ENCODE peak calls at places on chromosomes 1 and 21, in four cellular contexts. L, G, M and T are unnamed samples. For H3K4me1, the result is how much of the 10 kb centered on the place peaks cover.

GRCh38 chr1:202306535-202307345 is 35.0 kb downstream of the UBE2T start:
- DNase-seq in L (no peak), M (no peak), G (no peak), T (no peak)

GRCh38 chr1:31583995-31584868 is 7.9 kb downstream of the TINAGL1 start:
- DNase-seq in L (no peak), G (peak), M (peak), T (no peak)

GRCh38 chr1:198316681-198317080 is 159.9 kb downstream of the NEK7 start:
- DNase-seq in G (no peak), L (no peak), M (no peak), T (no peak)

GRCh38 chr21:29075706-29076447 is 2.4 kb upstream of the CCT8 start:
- DNase-seq in G (no peak), L (no peak), M (no peak), T (peak)

GRCh38 chr1:224626042-224626441 is 9.9 kb downstream of the CNIH3 start:
- DNase-seq in G (no peak), L (no peak), M (no peak), T (no peak)

GRCh38 chr1:221983444-221983843 is 241.6 kb upstream of the DUSP10 start:
- DNase-seq in L (no peak), G (no peak), M (no peak), T (no peak)

GRCh38 chr1:66395202-66396061 is 138.5 kb upstream of the SGIP1 start:
- DNase-seq in M (no peak), G (no peak), L (no peak), T (no peak)

GRCh38 chr1:162213281-162213909 is 143.9 kb downstream of the NOS1AP start:
- DNase-seq in G (peak), M (no peak), L (no peak), T (peak)

GRCh38 chr1:39354572-39354971 is 136.9 kb upstream of the BMP8A start:
- DNase-seq in M (no peak), L (no peak), G (no peak), T (no peak)
- TF ChIP-seq CTCF in M (no peak), L (no peak), G (no peak), T (peak)

DNA sequence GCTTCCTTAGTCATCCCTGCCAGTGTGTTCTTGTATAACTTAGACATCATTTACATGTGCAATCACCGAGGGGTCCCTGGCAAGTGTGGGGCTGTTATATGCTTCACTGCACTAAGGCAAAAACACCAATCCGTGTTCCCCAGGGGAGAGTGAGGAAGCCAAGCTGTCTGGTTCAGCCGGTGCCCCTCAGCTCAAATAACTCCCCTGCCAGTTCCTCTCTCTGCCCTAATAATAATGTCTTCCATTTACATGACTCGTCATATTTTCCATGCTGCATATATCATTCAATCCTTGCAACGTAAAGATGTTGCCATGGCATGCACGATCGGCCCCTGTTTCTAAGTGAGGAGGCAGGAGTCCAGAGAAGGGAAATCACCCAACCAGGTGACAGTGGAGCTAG is 24.4 kb upstream of the NDC1 start:
- DNase-seq in G (no peak), M (no peak), L (no peak), T (no peak)
- H3K4me1 ChIP-seq in G (under half), M (under half), L (under half), T (under half)

GRCh38 chr1:200520740-200521139 is 99.8 kb downstream of the KIF14 start:
- DNase-seq in M (no peak), G (no peak), L (no peak), T (no peak)
- H3K27ac ChIP-seq in M (no peak), G (no peak), L (no peak), T (no peak)

DNA sequence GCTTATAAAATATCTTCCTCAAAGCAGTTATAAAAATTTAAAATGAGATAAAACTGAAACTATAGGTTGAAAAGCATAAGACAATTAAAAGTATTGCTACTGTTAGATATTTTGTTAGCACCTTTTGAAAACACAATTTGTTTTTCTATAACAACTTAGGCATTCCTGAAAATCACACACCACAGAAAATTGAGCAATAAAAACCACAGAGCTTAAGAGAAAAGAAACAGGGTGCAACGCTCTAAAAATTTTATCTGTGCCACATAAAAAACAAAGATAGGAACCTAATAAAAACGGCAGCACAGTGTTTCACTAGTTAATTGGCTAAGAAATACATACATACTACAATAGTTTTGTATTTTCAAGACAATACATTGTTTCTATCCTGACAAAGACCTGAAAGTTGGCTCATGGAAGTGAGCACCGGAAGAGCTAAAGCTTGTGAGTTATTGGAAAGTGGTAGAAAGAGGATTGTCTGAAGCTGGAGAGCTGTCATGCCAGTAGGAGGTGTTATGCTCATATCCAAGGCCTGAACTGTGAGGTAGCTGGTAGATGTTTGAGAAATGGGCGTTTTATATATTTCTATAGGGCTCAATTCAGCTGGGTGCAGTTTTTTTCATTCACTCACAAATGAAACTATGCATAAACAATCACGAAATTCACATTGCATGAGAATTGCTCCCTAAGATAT is 45.8 kb downstream of the RGS7 start:
- DNase-seq in M (no peak), G (no peak), L (no peak), T (no peak)
- TF ChIP-seq CTCF in M (no peak), G (no peak), L (no peak), T (no peak)

GRCh38 chr1:41018039-41018438 is 3.5 kb downstream of the SLFNL1 start:
- DNase-seq in G (no peak), M (no peak), L (no peak), T (no peak)
- H3K4me1 ChIP-seq in G (under half), M (under half), L (under half), T (under half)